ENCODE peak calls at places on chromosomes 7 and 10, in ten cellular contexts. One of them, this sample, is unnamed.

GRCh38 chr7:35454575-35455385 is 200.9 kb upstream of the TBX20 start:
- DNase-seq in pancreas: no peak
- DNase-seq in psoas muscle: no peak
- DNase-seq in HCT116: no peak
- DNase-seq in RWPE2: peak; percentile 45
- DNase-seq in AG10803: no peak
- DNase-seq in endodermal cell: no peak
- DNase-seq in CD8-positive, alpha-beta T cell: no peak
- DNase-seq in tibial artery: no peak
- DNase-seq in astrocyte of the spinal cord: no peak
- DNase-seq in this sample: no peak

GRCh38 chr7:55241958-55242357 is 123.2 kb upstream of the LANCL2 start:
- DNase-seq in pancreas: no peak
- DNase-seq in psoas muscle: no peak
- DNase-seq in HCT116: no peak
- DNase-seq in RWPE2: no peak
- DNase-seq in AG10803: no peak
- DNase-seq in endodermal cell: no peak
- DNase-seq in CD8-positive, alpha-beta T cell: no peak
- DNase-seq in tibial artery: no peak
- DNase-seq in astrocyte of the spinal cord: no peak
- DNase-seq in this sample: peak; percentile 13

GRCh38 chr10:16828114-16828568 is 10.9 kb upstream of the RSU1 start:
- DNase-seq in pancreas: peak; percentile 76
- DNase-seq in psoas muscle: peak; percentile 25
- DNase-seq in HCT116: peak; percentile 83
- DNase-seq in RWPE2: no peak
- DNase-seq in AG10803: peak; percentile 88
- DNase-seq in endodermal cell: peak; percentile 88
- DNase-seq in CD8-positive, alpha-beta T cell: peak; percentile 63
- DNase-seq in tibial artery: peak; percentile 77
- DNase-seq in astrocyte of the spinal cord: peak; percentile 88
- DNase-seq in this sample: peak; percentile 68

GRCh38 chr10:62819521-62819920 is 3.4 kb upstream of the EGR2 start:
- DNase-seq in pancreas: no peak
- DNase-seq in psoas muscle: no peak
- DNase-seq in HCT116: no peak
- DNase-seq in RWPE2: no peak
- DNase-seq in AG10803: no peak
- DNase-seq in endodermal cell: no peak
- DNase-seq in CD8-positive, alpha-beta T cell: no peak
- DNase-seq in tibial artery: no peak
- DNase-seq in astrocyte of the spinal cord: no peak
- DNase-seq in this sample: no peak

GRCh38 chr10:13773043-13773442 is 186.3 kb downstream of the PRPF18 start:
- DNase-seq in pancreas: no peak
- DNase-seq in psoas muscle: no peak
- DNase-seq in HCT116: no peak
- DNase-seq in RWPE2: no peak
- DNase-seq in AG10803: no peak
- DNase-seq in endodermal cell: no peak
- DNase-seq in CD8-positive, alpha-beta T cell: no peak
- DNase-seq in tibial artery: no peak
- DNase-seq in astrocyte of the spinal cord: no peak
- DNase-seq in this sample: no peak

GRCh38 chr10:72250666-72251065 is 23.1 kb upstream of the DDIT4 start:
- DNase-seq in pancreas: no peak
- DNase-seq in psoas muscle: peak; percentile 66
- DNase-seq in HCT116: no peak
- DNase-seq in RWPE2: no peak
- DNase-seq in AG10803: peak; percentile 85
- DNase-seq in endodermal cell: no peak
- DNase-seq in CD8-positive, alpha-beta T cell: no peak
- DNase-seq in tibial artery: peak; percentile 90
- DNase-seq in astrocyte of the spinal cord: peak; percentile 87
- DNase-seq in this sample: peak; percentile 78

GRCh38 chr10:101723176-101723575 is 28.2 kb upstream of the FBXW4 start:
- DNase-seq in pancreas: no peak
- DNase-seq in psoas muscle: no peak
- DNase-seq in HCT116: no peak
- DNase-seq in RWPE2: no peak
- DNase-seq in AG10803: no peak
- DNase-seq in endodermal cell: no peak
- DNase-seq in CD8-positive, alpha-beta T cell: no peak
- DNase-seq in tibial artery: no peak
- DNase-seq in astrocyte of the spinal cord: no peak
- DNase-seq in this sample: no peak

GRCh38 chr10:101152316-101152715 is 21.2 kb downstream of the TLX1 start:
- DNase-seq in pancreas: no peak
- DNase-seq in psoas muscle: no peak
- DNase-seq in HCT116: no peak
- DNase-seq in RWPE2: no peak
- DNase-seq in AG10803: no peak
- DNase-seq in endodermal cell: peak; percentile 16
- DNase-seq in CD8-positive, alpha-beta T cell: no peak
- DNase-seq in tibial artery: no peak
- DNase-seq in astrocyte of the spinal cord: no peak
- DNase-seq in this sample: no peak

GRCh38 chr7:98215561-98216495 is 4.6 kb downstream of the BHLHA15 start:
- DNase-seq in pancreas: peak; percentile 89
- DNase-seq in psoas muscle: no peak
- DNase-seq in HCT116: no peak
- DNase-seq in RWPE2: peak; percentile 36
- DNase-seq in AG10803: no peak
- DNase-seq in endodermal cell: no peak
- DNase-seq in CD8-positive, alpha-beta T cell: no peak
- DNase-seq in tibial artery: peak; percentile 56
- DNase-seq in astrocyte of the spinal cord: no peak
- DNase-seq in this sample: no peak

GRCh38 chr7:98213296-98213873 is 2.1 kb downstream of the BHLHA15 start:
- DNase-seq in pancreas: no peak
- DNase-seq in psoas muscle: no peak
- DNase-seq in HCT116: no peak
- DNase-seq in RWPE2: no peak
- DNase-seq in AG10803: no peak
- DNase-seq in endodermal cell: peak; percentile 34
- DNase-seq in CD8-positive, alpha-beta T cell: no peak
- DNase-seq in tibial artery: peak; percentile 38
- DNase-seq in astrocyte of the spinal cord: no peak
- DNase-seq in this sample: no peak

GRCh38 chr7:98216941-98217622 is 5.8 kb downstream of the BHLHA15 start:
- DNase-seq in pancreas: peak; percentile 43
- DNase-seq in psoas muscle: no peak
- DNase-seq in HCT116: no peak
- DNase-seq in RWPE2: no peak
- DNase-seq in AG10803: no peak
- DNase-seq in endodermal cell: no peak
- DNase-seq in CD8-positive, alpha-beta T cell: no peak
- DNase-seq in tibial artery: peak; percentile 63
- DNase-seq in astrocyte of the spinal cord: no peak
- DNase-seq in this sample: no peak

GRCh38 chr7:98213874-98214810 is 2.9 kb downstream of the BHLHA15 start:
- DNase-seq in pancreas: peak; percentile 63
- DNase-seq in psoas muscle: no peak
- DNase-seq in HCT116: no peak
- DNase-seq in RWPE2: no peak
- DNase-seq in AG10803: no peak
- DNase-seq in endodermal cell: peak; percentile 49
- DNase-seq in CD8-positive, alpha-beta T cell: no peak
- DNase-seq in tibial artery: peak; percentile 59
- DNase-seq in astrocyte of the spinal cord: no peak
- DNase-seq in this sample: no peak

DNA sequence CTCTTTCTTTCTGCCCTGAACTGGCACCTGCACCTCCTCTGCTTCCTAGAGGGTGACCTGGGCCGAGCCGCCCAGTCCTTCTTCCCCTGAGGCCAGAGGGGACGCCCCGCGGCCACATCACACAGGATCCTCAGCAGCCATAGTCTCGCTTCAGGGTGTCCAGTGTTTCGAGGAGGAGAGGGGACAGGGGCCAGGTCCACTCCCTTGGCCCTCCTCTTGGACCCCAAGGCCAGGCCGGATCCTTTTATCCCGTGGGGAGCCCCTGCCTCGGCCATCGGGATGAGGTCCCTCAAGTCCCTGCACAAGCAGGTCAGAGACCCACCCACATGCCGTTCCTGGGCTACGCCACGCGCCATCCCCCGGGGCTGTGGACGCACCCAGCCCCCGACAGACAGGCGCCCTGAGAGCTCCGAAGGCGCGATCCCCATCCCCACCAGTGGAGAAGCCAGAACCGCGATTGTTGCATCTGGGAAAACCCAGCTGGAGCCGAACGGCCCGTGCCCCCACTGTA is 3.6 kb downstream of the BHLHA15 start:
- DNase-seq in pancreas: peak; percentile 45
- DNase-seq in psoas muscle: no peak
- DNase-seq in HCT116: no peak
- DNase-seq in RWPE2: no peak
- DNase-seq in AG10803: no peak
- DNase-seq in endodermal cell: no peak
- DNase-seq in CD8-positive, alpha-beta T cell: no peak
- DNase-seq in tibial artery: peak; percentile 48
- DNase-seq in astrocyte of the spinal cord: no peak
- DNase-seq in this sample: no peak
- TF ChIP-seq CTCF in pancreas: no peak
- TF ChIP-seq CTCF in psoas muscle: no peak
- TF ChIP-seq CTCF in HCT116: no peak
- TF ChIP-seq CTCF in RWPE2: no peak
- TF ChIP-seq CTCF in AG10803: no peak
- TF ChIP-seq CTCF in endodermal cell: no peak
- TF ChIP-seq CTCF in CD8-positive, alpha-beta T cell: no peak
- TF ChIP-seq CTCF in tibial artery: no peak
- TF ChIP-seq CTCF in astrocyte of the spinal cord: no peak
- TF ChIP-seq CTCF in this sample: no peak

DNA sequence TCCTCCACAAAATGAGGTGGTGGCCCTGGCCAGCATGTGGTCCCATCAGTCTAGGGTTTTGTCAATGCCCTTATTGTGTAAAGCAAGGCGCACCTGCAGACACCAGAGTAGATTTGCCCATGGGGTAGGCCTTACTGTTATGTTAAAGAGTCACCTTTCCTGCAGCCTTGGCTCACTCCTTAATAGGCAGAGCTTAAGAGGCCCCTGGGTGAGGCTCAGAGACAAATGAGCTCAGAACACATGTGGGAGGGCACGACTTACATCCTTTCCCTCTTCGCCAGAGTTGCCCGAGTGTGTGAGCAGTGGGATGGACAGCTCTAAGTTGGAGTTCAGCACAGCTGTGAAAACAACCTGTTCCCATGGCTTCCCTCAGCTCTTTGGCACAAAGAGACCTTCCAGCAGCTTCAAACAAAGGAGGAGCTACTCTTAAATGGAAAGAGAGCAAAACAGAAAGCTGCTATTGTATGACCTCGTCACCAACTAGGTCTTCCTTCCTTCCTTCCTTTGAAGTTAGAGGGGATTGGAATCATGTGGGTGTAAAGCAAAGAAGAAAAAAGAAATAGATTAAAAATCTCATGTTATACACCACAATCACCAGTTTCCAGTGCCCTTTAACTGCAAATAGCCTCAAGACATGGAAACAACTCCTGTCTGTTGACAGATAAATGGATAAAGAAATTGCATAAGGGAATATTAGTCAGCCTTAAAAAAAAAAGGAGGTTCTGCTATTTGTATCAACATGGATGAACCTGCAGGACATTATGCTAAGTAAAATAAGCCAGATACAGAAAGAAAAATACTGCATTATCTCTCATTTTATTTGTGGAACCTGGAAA is 11.9 kb upstream of the XPNPEP1 start:
- DNase-seq in pancreas: peak; percentile 58
- DNase-seq in psoas muscle: no peak
- DNase-seq in HCT116: no peak
- DNase-seq in RWPE2: no peak
- DNase-seq in AG10803: peak; percentile 68
- DNase-seq in endodermal cell: peak; percentile 80
- DNase-seq in CD8-positive, alpha-beta T cell: peak; percentile 15
- DNase-seq in tibial artery: no peak
- DNase-seq in astrocyte of the spinal cord: peak; percentile 95
- DNase-seq in this sample: no peak
- H3K4me3 ChIP-seq in pancreas: no peak overlapping the region
- H3K4me3 ChIP-seq in psoas muscle: no peak overlapping the region
- H3K4me3 ChIP-seq in HCT116: no peak overlapping the region
- H3K4me3 ChIP-seq in RWPE2: no peak overlapping the region
- H3K4me3 ChIP-seq in AG10803: no peak overlapping the region
- H3K4me3 ChIP-seq in endodermal cell: no peak overlapping the region
- H3K4me3 ChIP-seq in CD8-positive, alpha-beta T cell: peak overlapping the region; percentile 2
- H3K4me3 ChIP-seq in tibial artery: no peak overlapping the region
- H3K4me3 ChIP-seq in astrocyte of the spinal cord: no peak overlapping the region
- H3K4me3 ChIP-seq in this sample: no peak overlapping the region

GRCh38 chr10:69883256-69883655 is 81.5 kb downstream of the COL13A1 start:
- DNase-seq in pancreas: no peak
- DNase-seq in psoas muscle: no peak
- DNase-seq in HCT116: no peak
- DNase-seq in RWPE2: no peak
- DNase-seq in AG10803: no peak
- DNase-seq in endodermal cell: peak; percentile 74
- DNase-seq in CD8-positive, alpha-beta T cell: no peak
- DNase-seq in tibial artery: no peak
- DNase-seq in astrocyte of the spinal cord: no peak
- DNase-seq in this sample: no peak
- TF ChIP-seq CTCF in pancreas: no peak
- TF ChIP-seq CTCF in psoas muscle: no peak
- TF ChIP-seq CTCF in HCT116: peak; percentile 55
- TF ChIP-seq CTCF in RWPE2: peak; percentile 50
- TF ChIP-seq CTCF in AG10803: peak; percentile 7
- TF ChIP-seq CTCF in endodermal cell: peak; percentile 76
- TF ChIP-seq CTCF in CD8-positive, alpha-beta T cell: no peak
- TF ChIP-seq CTCF in tibial artery: no peak
- TF ChIP-seq CTCF in astrocyte of the spinal cord: peak; percentile 5
- TF ChIP-seq CTCF in this sample: no peak

GRCh38 chr7:150956395-150957118 is 21.6 kb downstream of the KCNH2 start:
- DNase-seq in pancreas: no peak
- DNase-seq in psoas muscle: no peak
- DNase-seq in HCT116: no peak
- DNase-seq in RWPE2: no peak
- DNase-seq in AG10803: no peak
- DNase-seq in endodermal cell: no peak
- DNase-seq in CD8-positive, alpha-beta T cell: no peak
- DNase-seq in tibial artery: no peak
- DNase-seq in astrocyte of the spinal cord: no peak
- DNase-seq in this sample: no peak

GRCh38 chr7:150954201-150954985 is 23.7 kb downstream of the KCNH2 start:
- DNase-seq in pancreas: no peak
- DNase-seq in psoas muscle: no peak
- DNase-seq in HCT116: no peak
- DNase-seq in RWPE2: no peak
- DNase-seq in AG10803: no peak
- DNase-seq in endodermal cell: no peak
- DNase-seq in CD8-positive, alpha-beta T cell: no peak
- DNase-seq in tibial artery: no peak
- DNase-seq in astrocyte of the spinal cord: no peak
- DNase-seq in this sample: no peak

GRCh38 chr7:150954986-150955518 is 23.1 kb downstream of the KCNH2 start:
- DNase-seq in pancreas: no peak
- DNase-seq in psoas muscle: peak; percentile 10
- DNase-seq in HCT116: no peak
- DNase-seq in RWPE2: no peak
- DNase-seq in AG10803: no peak
- DNase-seq in endodermal cell: no peak
- DNase-seq in CD8-positive, alpha-beta T cell: no peak
- DNase-seq in tibial artery: no peak
- DNase-seq in astrocyte of the spinal cord: no peak
- DNase-seq in this sample: no peak

GRCh38 chr7:150957119-150958020 is 20.8 kb downstream of the KCNH2 start:
- DNase-seq in pancreas: no peak
- DNase-seq in psoas muscle: no peak
- DNase-seq in HCT116: no peak
- DNase-seq in RWPE2: no peak
- DNase-seq in AG10803: no peak
- DNase-seq in endodermal cell: no peak
- DNase-seq in CD8-positive, alpha-beta T cell: no peak
- DNase-seq in tibial artery: no peak
- DNase-seq in astrocyte of the spinal cord: no peak
- DNase-seq in this sample: no peak

DNA sequence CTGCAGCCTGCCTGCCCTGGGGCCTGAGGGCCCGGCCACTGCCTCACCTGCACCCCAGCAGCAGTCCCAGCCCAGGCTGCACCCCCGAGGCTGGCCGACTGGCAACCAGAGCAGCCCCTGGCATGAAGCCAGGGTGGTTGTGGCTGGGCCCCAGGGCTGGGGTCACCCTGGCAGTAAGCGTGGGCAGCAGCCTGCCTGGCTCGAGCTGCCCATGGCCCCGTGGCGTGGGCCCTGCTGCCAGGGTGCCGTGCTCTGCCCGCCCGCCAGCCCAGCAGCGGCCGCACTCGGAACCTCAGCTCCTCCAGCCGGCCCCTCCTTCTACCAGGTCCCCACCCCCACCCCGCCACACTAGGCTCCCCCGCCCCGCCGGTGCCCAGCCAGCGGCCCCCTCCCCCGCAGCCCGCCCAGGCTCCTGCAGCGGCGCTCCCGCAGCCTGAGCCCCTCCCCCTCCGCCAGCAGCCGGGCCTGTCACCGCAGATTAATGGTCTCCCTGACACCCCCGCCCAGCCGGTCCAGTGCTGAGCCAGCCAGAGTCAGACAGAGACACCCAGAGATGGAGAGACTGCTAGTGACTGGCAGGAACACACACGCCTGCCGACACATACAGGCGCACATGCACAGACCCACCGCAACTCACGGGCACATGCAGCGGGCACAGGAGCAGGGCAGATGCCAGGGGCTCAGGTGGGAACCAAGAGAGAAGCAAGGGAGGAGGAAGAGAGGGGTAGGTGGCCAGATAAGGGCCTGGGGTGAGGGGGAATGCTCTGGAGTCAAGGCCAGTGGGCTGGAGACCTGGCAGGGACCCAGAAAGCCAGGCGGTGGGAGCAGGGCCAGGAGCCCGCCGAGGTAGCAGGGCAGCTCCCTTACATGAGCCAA is 22.4 kb downstream of the KCNH2 start:
- DNase-seq in pancreas: no peak
- DNase-seq in psoas muscle: no peak
- DNase-seq in HCT116: no peak
- DNase-seq in RWPE2: no peak
- DNase-seq in AG10803: no peak
- DNase-seq in endodermal cell: peak; percentile 78
- DNase-seq in CD8-positive, alpha-beta T cell: no peak
- DNase-seq in tibial artery: no peak
- DNase-seq in astrocyte of the spinal cord: no peak
- DNase-seq in this sample: no peak
- H3K4me3 ChIP-seq in pancreas: no peak overlapping the region
- H3K4me3 ChIP-seq in psoas muscle: peak overlapping the region; percentile 53
- H3K4me3 ChIP-seq in HCT116: no peak overlapping the region
- H3K4me3 ChIP-seq in RWPE2: no peak overlapping the region
- H3K4me3 ChIP-seq in AG10803: no peak overlapping the region
- H3K4me3 ChIP-seq in endodermal cell: no peak overlapping the region
- H3K4me3 ChIP-seq in CD8-positive, alpha-beta T cell: no peak overlapping the region
- H3K4me3 ChIP-seq in tibial artery: peak overlapping the region; percentile 45
- H3K4me3 ChIP-seq in astrocyte of the spinal cord: no peak overlapping the region
- H3K4me3 ChIP-seq in this sample: no peak overlapping the region